ENCODE peak calls at places on chromosomes 2 and 18, in five cellular contexts. One of them, this sample, is unnamed.

GRCh38 chr2:36915627-36916026 is 50.7 kb downstream of the STRN start:
- DNase-seq in brain microvascular endothelial cell: no peak
- DNase-seq in AG04450: no peak
- DNase-seq in CD4-positive, alpha-beta T cell: no peak
- DNase-seq in WTC11: no peak
- DNase-seq in this sample: no peak

GRCh38 chr2:86140969-86141392 is 34.9 kb downstream of the PTCD3 start:
- DNase-seq in brain microvascular endothelial cell: no peak
- DNase-seq in AG04450: no peak
- DNase-seq in CD4-positive, alpha-beta T cell: no peak
- DNase-seq in WTC11: no peak
- DNase-seq in this sample: no peak

GRCh38 chr2:204693262-204693661 is 148.0 kb downstream of the PARD3B start:
- DNase-seq in brain microvascular endothelial cell: no peak
- DNase-seq in AG04450: no peak
- DNase-seq in CD4-positive, alpha-beta T cell: no peak
- DNase-seq in WTC11: no peak
- DNase-seq in this sample: no peak

GRCh38 chr2:183229386-183229785 is 105.1 kb downstream of the NUP35 start:
- DNase-seq in brain microvascular endothelial cell: peak; percentile 49
- DNase-seq in AG04450: no peak
- DNase-seq in CD4-positive, alpha-beta T cell: no peak
- DNase-seq in WTC11: no peak
- DNase-seq in this sample: peak; percentile 6

GRCh38 chr2:140353541-140353940 is 1573.4 kb upstream of the NXPH2 start:
- DNase-seq in brain microvascular endothelial cell: peak; percentile 35
- DNase-seq in AG04450: no peak
- DNase-seq in CD4-positive, alpha-beta T cell: no peak
- DNase-seq in WTC11: no peak
- DNase-seq in this sample: no peak

GRCh38 chr18:59987102-59987501 is 87.3 kb downstream of the PMAIP1 start:
- DNase-seq in brain microvascular endothelial cell: no peak
- DNase-seq in AG04450: no peak
- DNase-seq in CD4-positive, alpha-beta T cell: no peak
- DNase-seq in WTC11: no peak
- DNase-seq in this sample: no peak

GRCh38 chr2:6580982-6581381 is 284.7 kb downstream of the CMPK2 start:
- DNase-seq in brain microvascular endothelial cell: peak; percentile 73
- DNase-seq in AG04450: peak; percentile 45
- DNase-seq in CD4-positive, alpha-beta T cell: no peak
- DNase-seq in WTC11: no peak
- DNase-seq in this sample: no peak

GRCh38 chr2:101773137-101773536 is 75.6 kb downstream of the MAP4K4 start:
- DNase-seq in brain microvascular endothelial cell: no peak
- DNase-seq in AG04450: no peak
- DNase-seq in CD4-positive, alpha-beta T cell: no peak
- DNase-seq in WTC11: no peak
- DNase-seq in this sample: peak; percentile 26

GRCh38 chr2:73172963-73173362 is 29.4 kb upstream of the NOTO start:
- DNase-seq in brain microvascular endothelial cell: no peak
- DNase-seq in AG04450: no peak
- DNase-seq in CD4-positive, alpha-beta T cell: no peak
- DNase-seq in WTC11: no peak
- DNase-seq in this sample: peak; percentile 89

GRCh38 chr2:84441505-84441904 is 17.6 kb downstream of the SUCLG1 start:
- DNase-seq in brain microvascular endothelial cell: no peak
- DNase-seq in AG04450: no peak
- DNase-seq in CD4-positive, alpha-beta T cell: no peak
- DNase-seq in WTC11: no peak
- DNase-seq in this sample: no peak

GRCh38 chr2:20190170-20190569 is 34.8 kb downstream of the SDC1 start:
- DNase-seq in brain microvascular endothelial cell: no peak
- DNase-seq in AG04450: no peak
- DNase-seq in CD4-positive, alpha-beta T cell: no peak
- DNase-seq in WTC11: no peak
- DNase-seq in this sample: no peak

GRCh38 chr2:56613917-56614316 is 430.1 kb downstream of the CCDC85A start:
- DNase-seq in brain microvascular endothelial cell: no peak
- DNase-seq in AG04450: no peak
- DNase-seq in CD4-positive, alpha-beta T cell: no peak
- DNase-seq in WTC11: no peak
- DNase-seq in this sample: no peak

GRCh38 chr2:200101862-200102261 is 146.5 kb downstream of the MAIP1 start:
- DNase-seq in brain microvascular endothelial cell: no peak
- DNase-seq in AG04450: peak; percentile 27
- DNase-seq in CD4-positive, alpha-beta T cell: no peak
- DNase-seq in WTC11: no peak
- DNase-seq in this sample: no peak

GRCh38 chr2:74833418-74834233 is at the start of gene HK2:
- DNase-seq in brain microvascular endothelial cell: peak; percentile 65
- DNase-seq in AG04450: no peak
- DNase-seq in CD4-positive, alpha-beta T cell: peak; percentile 54
- DNase-seq in WTC11: peak; percentile 82
- DNase-seq in this sample: peak; percentile 90

GRCh38 chr2:167898297-167898696 is 349.1 kb downstream of the STK39 start:
- DNase-seq in brain microvascular endothelial cell: no peak
- DNase-seq in AG04450: no peak
- DNase-seq in CD4-positive, alpha-beta T cell: no peak
- DNase-seq in WTC11: no peak
- DNase-seq in this sample: no peak

GRCh38 chr2:233092446-233093438 is 32.6 kb downstream of the INPP5D start:
- DNase-seq in brain microvascular endothelial cell: no peak
- DNase-seq in AG04450: no peak
- DNase-seq in CD4-positive, alpha-beta T cell: no peak
- DNase-seq in WTC11: no peak
- DNase-seq in this sample: no peak

GRCh38 chr2:47274054-47274779 is 119.1 kb upstream of the STPG4 start:
- DNase-seq in brain microvascular endothelial cell: peak; percentile 43
- DNase-seq in AG04450: peak; percentile 84
- DNase-seq in CD4-positive, alpha-beta T cell: no peak
- DNase-seq in WTC11: no peak
- DNase-seq in this sample: no peak

GRCh38 chr2:46239847-46240181 is 57.4 kb upstream of the EPAS1 start:
- DNase-seq in brain microvascular endothelial cell: no peak
- DNase-seq in AG04450: no peak
- DNase-seq in CD4-positive, alpha-beta T cell: peak; percentile 45
- DNase-seq in WTC11: no peak
- DNase-seq in this sample: peak; percentile 73

GRCh38 chr2:162114291-162114690 is 37.8 kb downstream of the GCG start:
- DNase-seq in brain microvascular endothelial cell: no peak
- DNase-seq in AG04450: no peak
- DNase-seq in CD4-positive, alpha-beta T cell: no peak
- DNase-seq in WTC11: no peak
- DNase-seq in this sample: no peak

GRCh38 chr2:105112345-105112744 is 74.5 kb downstream of the MRPS9 start:
- DNase-seq in brain microvascular endothelial cell: no peak
- DNase-seq in AG04450: no peak
- DNase-seq in CD4-positive, alpha-beta T cell: no peak
- DNase-seq in WTC11: no peak
- DNase-seq in this sample: no peak

GRCh38 chr2:165462433-165462832 is 7.1 kb upstream of the CSRNP3 start:
- DNase-seq in brain microvascular endothelial cell: no peak
- DNase-seq in AG04450: no peak
- DNase-seq in CD4-positive, alpha-beta T cell: no peak
- DNase-seq in WTC11: no peak
- DNase-seq in this sample: no peak

GRCh38 chr18:55588001-55588875 is at the start of gene TCF4:
- DNase-seq in brain microvascular endothelial cell: peak; percentile 34
- DNase-seq in AG04450: no peak
- DNase-seq in CD4-positive, alpha-beta T cell: no peak
- DNase-seq in WTC11: peak; percentile 67
- DNase-seq in this sample: peak; percentile 37

GRCh38 chr2:224909885-224910517 is 132.3 kb downstream of the DOCK10 start:
- DNase-seq in brain microvascular endothelial cell: peak; percentile 76
- DNase-seq in AG04450: no peak
- DNase-seq in CD4-positive, alpha-beta T cell: no peak
- DNase-seq in WTC11: no peak
- DNase-seq in this sample: peak; percentile 61

GRCh38 chr2:182404102-182404501 is 22.7 kb downstream of the PDE1A start:
- DNase-seq in brain microvascular endothelial cell: peak; percentile 20
- DNase-seq in AG04450: no peak
- DNase-seq in CD4-positive, alpha-beta T cell: no peak
- DNase-seq in WTC11: no peak
- DNase-seq in this sample: no peak

DNA sequence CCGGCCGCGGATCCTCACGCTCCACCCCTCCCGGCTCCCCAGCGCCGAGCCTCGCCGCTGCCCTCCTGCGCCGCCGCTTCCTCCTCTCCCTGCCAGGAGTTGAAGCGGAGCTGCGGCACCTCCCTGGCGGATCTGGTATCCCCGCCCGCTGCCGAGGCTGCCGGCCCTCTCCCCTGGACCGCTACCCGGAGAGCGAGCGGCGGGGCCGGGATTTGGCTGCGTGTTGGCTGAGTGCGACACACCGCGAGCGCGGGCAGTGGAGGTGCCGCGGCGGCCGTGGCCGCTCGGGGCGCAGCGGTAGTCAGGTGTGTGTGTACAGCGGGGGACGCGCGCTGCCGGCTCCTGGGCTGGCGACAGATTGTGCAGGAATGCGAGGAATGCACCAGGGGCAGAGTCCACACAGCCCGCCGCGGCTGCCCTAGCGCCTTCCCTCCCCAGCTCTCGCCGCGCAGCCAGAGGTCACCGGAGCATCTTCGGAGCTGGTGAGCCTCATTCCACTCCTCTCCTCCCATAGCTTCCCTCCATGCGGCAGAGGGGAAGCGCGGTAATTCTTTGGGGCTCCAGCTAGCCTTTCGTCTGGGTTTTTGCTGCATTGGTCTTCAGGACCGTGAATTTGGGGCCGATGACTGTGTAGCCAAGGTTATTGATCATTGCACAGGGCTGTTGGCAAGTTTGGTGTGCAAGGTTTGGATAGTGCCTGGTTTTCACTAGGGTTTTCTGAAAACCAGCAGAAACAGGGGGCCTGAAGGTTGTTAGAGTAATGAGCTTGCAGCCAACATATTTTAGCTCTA is 1.3 kb downstream of the PKP4 start:
- DNase-seq in brain microvascular endothelial cell: peak; percentile 41
- DNase-seq in AG04450: no peak
- DNase-seq in CD4-positive, alpha-beta T cell: peak; percentile 28
- DNase-seq in WTC11: peak; percentile 92
- DNase-seq in this sample: peak; percentile 60
- TF ChIP-seq CTCF in brain microvascular endothelial cell: peak; percentile 2
- TF ChIP-seq CTCF in AG04450: peak; percentile 37
- TF ChIP-seq CTCF in CD4-positive, alpha-beta T cell: peak; percentile 54
- TF ChIP-seq CTCF in WTC11: no peak
- TF ChIP-seq CTCF in this sample: peak; percentile 41

GRCh38 chr2:32627901-32628645 is at the start of gene TTC27:
- DNase-seq in brain microvascular endothelial cell: peak; percentile 96
- DNase-seq in AG04450: peak; percentile 86
- DNase-seq in CD4-positive, alpha-beta T cell: peak; percentile 93
- DNase-seq in WTC11: peak; percentile 94
- DNase-seq in this sample: peak; percentile 98

GRCh38 chr2:32626591-32627221 is 1.1 kb upstream of the TTC27 start:
- DNase-seq in brain microvascular endothelial cell: no peak
- DNase-seq in AG04450: no peak
- DNase-seq in CD4-positive, alpha-beta T cell: no peak
- DNase-seq in WTC11: no peak
- DNase-seq in this sample: no peak

GRCh38 chr2:32623311-32623706 is 4.5 kb upstream of the TTC27 start:
- DNase-seq in brain microvascular endothelial cell: no peak
- DNase-seq in AG04450: no peak
- DNase-seq in CD4-positive, alpha-beta T cell: no peak
- DNase-seq in WTC11: no peak
- DNase-seq in this sample: no peak

GRCh38 chr2:32624813-32625212 is 3.0 kb upstream of the TTC27 start:
- DNase-seq in brain microvascular endothelial cell: no peak
- DNase-seq in AG04450: no peak
- DNase-seq in CD4-positive, alpha-beta T cell: no peak
- DNase-seq in WTC11: no peak
- DNase-seq in this sample: no peak

GRCh38 chr2:32627441-32627900 is 379 bp upstream of the TTC27 start:
- DNase-seq in brain microvascular endothelial cell: peak; percentile 59
- DNase-seq in AG04450: peak; percentile 7
- DNase-seq in CD4-positive, alpha-beta T cell: no peak
- DNase-seq in WTC11: peak; percentile 55
- DNase-seq in this sample: peak; percentile 57
- TF ChIP-seq CTCF in brain microvascular endothelial cell: peak; percentile 55
- TF ChIP-seq CTCF in AG04450: peak; percentile 36
- TF ChIP-seq CTCF in CD4-positive, alpha-beta T cell: no peak
- TF ChIP-seq CTCF in WTC11: no peak
- TF ChIP-seq CTCF in this sample: no peak

DNA sequence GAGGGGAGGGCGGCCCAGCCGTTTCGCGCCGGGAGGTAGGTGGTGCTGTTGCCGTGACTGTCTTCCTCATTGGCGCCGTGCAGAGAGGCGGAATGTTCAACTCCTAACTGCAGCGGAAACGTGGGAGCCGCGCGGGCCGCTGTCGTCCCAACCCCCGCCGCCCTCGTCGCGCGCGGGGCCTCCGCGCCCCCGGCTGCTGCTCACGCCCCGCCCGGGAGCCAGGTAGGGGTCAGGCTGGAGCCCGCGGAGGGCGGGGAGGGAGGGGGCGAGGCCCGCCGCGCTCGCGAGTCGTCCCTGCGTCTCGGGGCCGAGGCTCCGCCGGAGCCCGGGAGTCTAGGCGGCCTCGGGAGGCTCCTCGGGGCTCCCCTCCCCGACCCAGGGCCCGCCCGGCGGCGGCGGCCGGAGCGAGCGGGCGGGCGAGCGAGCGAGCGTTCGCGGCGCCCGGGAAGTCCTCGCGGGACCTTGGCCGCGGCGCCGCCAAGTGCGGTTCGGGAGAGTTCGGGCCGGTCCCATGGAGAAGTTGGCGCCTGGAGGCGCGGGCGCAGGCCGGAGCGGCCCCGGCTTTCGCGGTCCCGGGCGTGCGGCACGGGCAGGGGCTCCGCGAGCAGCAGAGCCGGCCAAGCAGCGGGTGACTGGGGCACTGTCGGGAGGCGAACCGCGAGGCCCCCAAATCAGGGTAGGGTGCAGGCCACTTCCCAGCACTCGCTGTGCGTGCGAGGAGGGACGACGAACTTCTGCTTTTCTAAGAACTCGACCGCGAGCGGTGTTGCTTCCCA is at the start of gene MAP3K20:
- DNase-seq in brain microvascular endothelial cell: no peak
- DNase-seq in AG04450: no peak
- DNase-seq in CD4-positive, alpha-beta T cell: no peak
- DNase-seq in WTC11: peak; percentile 62
- DNase-seq in this sample: peak; percentile 65
- TF ChIP-seq CTCF in brain microvascular endothelial cell: peak; percentile 58
- TF ChIP-seq CTCF in AG04450: peak; percentile 48
- TF ChIP-seq CTCF in CD4-positive, alpha-beta T cell: no peak
- TF ChIP-seq CTCF in WTC11: no peak
- TF ChIP-seq CTCF in this sample: no peak

GRCh38 chr18:47247036-47247832 is 4.2 kb downstream of the SKOR2 start:
- DNase-seq in brain microvascular endothelial cell: no peak
- DNase-seq in AG04450: no peak
- DNase-seq in CD4-positive, alpha-beta T cell: no peak
- DNase-seq in WTC11: peak; percentile 71
- DNase-seq in this sample: peak; percentile 5
- TF ChIP-seq CTCF in brain microvascular endothelial cell: peak; percentile 18
- TF ChIP-seq CTCF in AG04450: peak; percentile 2
- TF ChIP-seq CTCF in CD4-positive, alpha-beta T cell: no peak
- TF ChIP-seq CTCF in WTC11: peak; percentile 82
- TF ChIP-seq CTCF in this sample: peak; percentile 59

This sample was measured in activated CD8-positive, alpha-beta T cell treated with anti-CD3 and anti-CD28 coated beads for 36 hours.